ENCODE peak calls at places on chromosomes 1 and 21, in seven cellular contexts. R, S, U, D, E, C and H are unnamed samples.

GRCh38 chr1:6464514-6464836 is 1.5 kb downstream of the TNFRSF25 start:
- DNase-seq in D (no peak), C (no peak), E (no peak), S (no peak), U (no peak), R (peak; percentile 74), H (no peak)

GRCh38 chr1:1914101-1914811 is 804 bp upstream of the CALML6 start:
- DNase-seq in U (no peak), E (no peak), C (no peak), D (no peak), R (peak; percentile 6), S (no peak), H (no peak)

GRCh38 chr1:241611063-241611462 is 29.1 kb downstream of the CHML start:
- DNase-seq in U (peak; percentile 80), S (peak; percentile 54), D (no peak), C (peak; percentile 84), R (no peak), E (no peak), H (peak; percentile 79)

GRCh38 chr21:43273016-43273707 is 104.4 kb downstream of the CRYAA start:
- DNase-seq in S (no peak), D (no peak), R (no peak), E (no peak), C (no peak), U (no peak), H (no peak)

GRCh38 chr1:168482106-168482505 is 61.7 kb downstream of the XCL2 start:
- DNase-seq in E (no peak), C (no peak), S (no peak), R (no peak), U (no peak), D (no peak), H (peak; percentile 72)

GRCh38 chr1:214380418-214380817 is 99.5 kb downstream of the SMYD2 start:
- DNase-seq in U (no peak), E (no peak), S (no peak), C (peak; percentile 89), D (no peak), R (no peak), H (peak; percentile 90)

GRCh38 chr21:28538987-28539622 is 453.6 kb downstream of the LTN1 start:
- DNase-seq in U (peak; percentile 69), D (no peak), E (peak; percentile 68), R (no peak), C (no peak), S (peak; percentile 68), H (no peak)

GRCh38 chr1:206782448-206782847 is 10.2 kb upstream of the IL10 start:
- DNase-seq in R (no peak), C (no peak), E (no peak), U (no peak), S (no peak), D (no peak), H (no peak)

GRCh38 chr1:20327467-20327866 is 36.8 kb downstream of the VWA5B1 start:
- DNase-seq in U (no peak), E (no peak), S (no peak), D (no peak), R (no peak), C (no peak), H (no peak)

GRCh38 chr1:84012018-84012417 is 13.1 kb upstream of the TTLL7 start:
- DNase-seq in R (no peak), U (peak; percentile 32), C (no peak), E (no peak), S (no peak), D (no peak), H (no peak)

GRCh38 chr1:111653695-111654094 is 34.1 kb downstream of the RAP1A start:
- DNase-seq in C (no peak), E (no peak), U (no peak), S (no peak), R (no peak), D (no peak), H (no peak)

GRCh38 chr1:167899253-167899681 is 14.7 kb downstream of the ADCY10 start:
- DNase-seq in D (no peak), R (peak; percentile 15), U (no peak), C (no peak), S (no peak), E (no peak), H (no peak)

GRCh38 chr1:54081306-54082270 is 28.2 kb downstream of the TCEANC2 start:
- DNase-seq in U (peak; percentile 72), S (peak; percentile 62), E (peak; percentile 23), D (peak; percentile 60), C (peak; percentile 44), R (peak; percentile 29), H (peak; percentile 97)

GRCh38 chr21:45536301-45537081 is 5.7 kb downstream of the SLC19A1 start:
- DNase-seq in U (no peak), C (no peak), R (no peak), E (no peak), D (no peak), S (no peak), H (no peak)

GRCh38 chr1:27622828-27623227 is 12.2 kb downstream of the FGR start:
- DNase-seq in U (no peak), C (no peak), R (no peak), E (no peak), S (no peak), D (no peak), H (no peak)

GRCh38 chr1:243595527-243596206 is 254.4 kb downstream of the AKT3 start:
- DNase-seq in E (peak; percentile 32), D (no peak), U (peak; percentile 84), S (peak; percentile 87), C (no peak), R (no peak), H (no peak)

GRCh38 chr1:165075725-165076370 is 280.7 kb downstream of the LMX1A start:
- DNase-seq in C (no peak), D (no peak), R (no peak), E (no peak), S (peak; percentile 16), U (no peak), H (peak; percentile 68)

GRCh38 chr21:25385912-25386474 is 221.3 kb downstream of the MRPL39 start:
- DNase-seq in D (no peak), C (peak; percentile 53), E (peak; percentile 47), S (no peak), U (peak; percentile 37), R (no peak), H (peak; percentile 83)

GRCh38 chr21:45579383-45580180 is 37.3 kb upstream of the SLC19A1 start:
- DNase-seq in E (no peak), S (no peak), C (no peak), D (no peak), R (no peak), U (no peak), H (no peak)

GRCh38 chr1:11944358-11944981 is 10.0 kb downstream of the PLOD1 start:
- DNase-seq in C (no peak), E (no peak), S (no peak), D (no peak), R (no peak), U (no peak), H (peak; percentile 74)

GRCh38 chr1:226553594-226554279 is 5.2 kb downstream of the STUM start:
- DNase-seq in C (no peak), S (no peak), E (no peak), D (no peak), U (no peak), R (no peak), H (no peak)
- H3K27ac ChIP-seq in C (no peak overlapping the region), S (no peak overlapping the region), E (no peak overlapping the region), D (no peak overlapping the region), U (no peak overlapping the region), R (no peak overlapping the region), H (no peak overlapping the region)

DNA sequence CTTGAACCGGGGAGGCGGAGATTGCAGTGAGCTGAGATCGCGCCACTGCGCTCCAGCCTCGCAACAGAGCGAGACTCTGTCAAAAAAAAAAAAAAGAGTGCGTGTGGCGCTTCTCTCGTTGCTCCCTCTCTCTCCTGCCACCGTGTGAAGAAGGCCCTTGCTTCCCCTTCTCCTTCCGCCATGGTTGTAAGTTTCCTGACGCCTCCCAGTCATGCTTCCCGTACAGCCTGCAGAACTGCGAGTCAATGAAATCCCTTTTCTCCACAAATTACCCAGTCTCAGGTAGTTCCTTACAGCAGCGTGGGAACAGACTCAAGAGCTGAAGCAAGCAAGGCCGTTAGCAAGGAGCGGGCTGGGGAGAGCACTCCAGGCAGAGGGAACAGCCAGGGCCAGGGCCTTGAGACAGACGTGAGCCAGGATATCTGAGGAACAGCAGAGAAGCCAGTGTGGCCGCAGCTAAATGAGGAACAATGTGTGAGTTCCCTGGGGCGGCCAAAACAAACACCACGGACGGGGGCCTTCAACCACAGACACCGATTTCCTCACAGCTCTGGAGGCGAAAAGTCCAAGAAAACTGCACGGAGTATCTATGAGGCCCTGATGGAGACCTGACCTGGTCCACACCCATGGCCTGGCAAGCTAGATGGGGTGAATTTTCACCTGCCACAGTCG is 54.2 kb upstream of the ETS2 start:
- DNase-seq in E (no peak), R (peak; percentile 52), D (no peak), U (no peak), S (peak; percentile 83), C (no peak), H (no peak)
- H3K27ac ChIP-seq in E (no peak overlapping the region), R (no peak overlapping the region), D (no peak overlapping the region), U (no peak overlapping the region), S (no peak overlapping the region), C (no peak overlapping the region), H (no peak overlapping the region)

GRCh38 chr1:204089044-204089751 is 16.3 kb downstream of the SOX13 start:
- DNase-seq in R (no peak), U (peak; percentile 52), D (no peak), E (no peak), S (no peak), C (no peak), H (no peak)

GRCh38 chr1:204085876-204086275 is 13.0 kb downstream of the SOX13 start:
- DNase-seq in U (no peak), D (no peak), R (no peak), E (no peak), C (no peak), S (no peak), H (no peak)

GRCh38 chr1:204087893-204088528 is 15.1 kb downstream of the SOX13 start:
- DNase-seq in S (no peak), D (no peak), U (no peak), R (no peak), C (no peak), E (no peak), H (no peak)

GRCh38 chr1:204088596-204088995 is 15.7 kb downstream of the SOX13 start:
- DNase-seq in D (no peak), S (no peak), E (no peak), R (no peak), U (no peak), C (no peak), H (no peak)

GRCh38 chr1:204087181-204087892 is 14.4 kb downstream of the SOX13 start:
- DNase-seq in D (no peak), E (no peak), R (no peak), U (no peak), S (no peak), C (no peak), H (no peak)
- H3K27ac ChIP-seq in D (no peak overlapping the region), E (no peak overlapping the region), R (no peak overlapping the region), U (no peak overlapping the region), S (no peak overlapping the region), C (no peak overlapping the region), H (no peak overlapping the region)

DNA sequence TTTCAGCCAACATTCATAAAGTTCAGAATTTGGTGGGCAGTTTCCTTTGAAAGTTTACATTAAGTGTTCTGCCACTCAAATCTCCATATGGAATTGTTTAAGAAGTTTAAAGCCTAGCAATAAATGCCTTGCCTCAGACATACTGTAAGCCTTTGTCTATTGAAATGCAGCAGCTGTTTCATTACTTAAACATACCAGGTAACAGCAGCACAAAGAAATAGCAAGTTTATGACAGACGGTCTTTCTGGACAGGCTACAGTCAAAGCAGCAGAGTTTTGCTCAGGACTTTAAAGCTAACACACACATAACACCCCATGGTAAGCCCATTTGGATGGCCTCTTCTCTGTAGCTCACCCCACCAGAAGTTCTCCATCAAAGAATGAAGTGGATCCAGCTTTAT is 38.5 kb upstream of the C1orf105 start:
- DNase-seq in S (no peak), U (no peak), D (no peak), E (no peak), C (no peak), R (no peak), H (no peak)
- H3K27ac ChIP-seq in S (no peak overlapping the region), U (no peak overlapping the region), D (no peak overlapping the region), E (no peak overlapping the region), C (no peak overlapping the region), R (no peak overlapping the region), H (no peak overlapping the region)